ENCODE peak calls at places on chromosomes 1 and 21, in six cellular contexts. P is dorsolateral prefrontal cortex, A is epithelial cell of esophagus, W is adrenal gland, H is astrocyte of the cerebellum, Q is GM23338. O is an unnamed sample.

GRCh38 chr21:44947930-44948331 is 8.1 kb downstream of the SLX9 start:
- DNase-seq in Q (no peak), A (no peak), H (no peak), W (peak), P (no peak), O (no peak)

GRCh38 chr1:13749543-13750307 is 49.7 kb downstream of the PRDM2 start:
- DNase-seq in H (no peak), W (peak), P (no peak), A (peak), Q (peak), O (peak)

GRCh38 chr1:77539510-77540142 is 142.8 kb downstream of the ZZZ3 start:
- DNase-seq in Q (no peak), W (no peak), H (peak), A (no peak), P (no peak), O (no peak)

GRCh38 chr1:145714524-145715111 is 4.7 kb upstream of the CD160 start:
- DNase-seq in W (peak), Q (no peak), P (no peak), H (no peak), A (no peak), O (no peak)

GRCh38 chr1:63381741-63382140 is 14.3 kb downstream of the ALG6 start:
- DNase-seq in P (no peak), W (no peak), A (no peak), Q (no peak), H (no peak), O (no peak)

GRCh38 chr1:100629391-100629790 is 90.2 kb upstream of the VCAM1 start:
- DNase-seq in W (no peak), P (no peak), Q (no peak), A (no peak), H (no peak), O (no peak)

GRCh38 chr1:187203257-187203656 is 374.5 kb downstream of the PLA2G4A start:
- DNase-seq in A (peak), H (peak), P (no peak), W (peak), Q (no peak), O (no peak)

GRCh38 chr1:83547903-83548302 is 451.0 kb downstream of the TTLL7 start:
- DNase-seq in P (no peak), Q (no peak), H (peak), W (peak), A (peak), O (no peak)

GRCh38 chr1:43978551-43979260 is at the start of gene B4GALT2:
- DNase-seq in P (no peak), Q (peak), A (peak), W (peak), H (no peak), O (peak)

GRCh38 chr21:15514073-15514946 is 215.5 kb upstream of the USP25 start:
- DNase-seq in A (no peak), P (no peak), W (no peak), Q (no peak), H (no peak), O (peak)

GRCh38 chr1:32438136-32438535 is 26.7 kb upstream of the ZBTB8B start:
- DNase-seq in A (no peak), P (no peak), H (no peak), W (no peak), Q (peak), O (no peak)

GRCh38 chr1:43971336-43971980 is 1.6 kb downstream of the DPH2 start:
- DNase-seq in W (no peak), H (no peak), P (no peak), Q (no peak), A (no peak), O (no peak)

GRCh38 chr21:44012474-44013379 is 618 bp downstream of the TRAPPC10 start:
- DNase-seq in W (peak), A (peak), Q (peak), P (peak), H (no peak), O (peak)

GRCh38 chr1:118294817-118295486 is 109.9 kb upstream of the SPAG17 start:
- DNase-seq in H (no peak), P (no peak), Q (no peak), W (no peak), A (no peak), O (no peak)

GRCh38 chr1:194598098-194598497 is 1411.7 kb upstream of the B3GALT2 start:
- DNase-seq in H (no peak), Q (peak), W (no peak), P (no peak), A (no peak), O (no peak)

GRCh38 chr1:89907669-89908293 is 86.9 kb downstream of the LRRC8D start:
- DNase-seq in W (no peak), H (no peak), Q (no peak), A (peak), P (no peak), O (peak)

GRCh38 chr1:1040004-1040991 is 20.4 kb downstream of the AGRN start:
- DNase-seq in W (peak), H (peak), A (peak), P (peak), Q (peak), O (peak)

GRCh38 chr1:230292739-230293720 is 133.1 kb downstream of the PGBD5 start:
- DNase-seq in H (no peak), W (no peak), P (no peak), Q (no peak), A (peak), O (no peak)

GRCh38 chr1:222582099-222582774 is 7.5 kb downstream of the TAF1A start:
- DNase-seq in W (no peak), A (peak), H (no peak), P (no peak), Q (no peak), O (no peak)

GRCh38 chr1:18093193-18093592 is 14.4 kb upstream of the IGSF21 start:
- DNase-seq in H (no peak), Q (no peak), W (no peak), A (no peak), P (no peak), O (no peak)

GRCh38 chr1:216124382-216124781 is 298.9 kb downstream of the USH2A start:
- DNase-seq in Q (no peak), P (no peak), H (no peak), A (no peak), W (no peak), O (no peak)

GRCh38 chr1:2858676-2859075 is 57.2 kb upstream of the TTC34 start:
- DNase-seq in P (no peak), W (no peak), H (no peak), Q (no peak), A (no peak), O (no peak)

GRCh38 chr1:183238071-183238470 is 52.0 kb downstream of the LAMC2 start:
- DNase-seq in A (peak), H (no peak), Q (no peak), W (no peak), P (no peak), O (no peak)

GRCh38 chr1:201896951-201897391 is 8.3 kb downstream of the SHISA4 start:
- DNase-seq in W (no peak), Q (no peak), P (no peak), H (no peak), A (peak), O (no peak)

GRCh38 chr1:87435484-87435883 is 106.8 kb downstream of the LMO4 start:
- DNase-seq in W (no peak), Q (no peak), A (peak), P (no peak), H (no peak), O (peak)

GRCh38 chr21:33734326-33734725 is 92.0 kb downstream of the ITSN1 start:
- DNase-seq in A (no peak), W (no peak), P (no peak), H (no peak), Q (no peak), O (no peak)

GRCh38 chr1:112906155-112906698 is 49.8 kb downstream of the SLC16A1 start:
- DNase-seq in A (peak), H (no peak), W (no peak), P (no peak), Q (peak), O (no peak)

GRCh38 chr1:235516862-235517446 is 12.7 kb upstream of the B3GALNT2 start:
- DNase-seq in P (no peak), H (no peak), A (no peak), Q (no peak), W (no peak), O (no peak)

GRCh38 chr1:28756846-28757245 is 20.1 kb downstream of the YTHDF2 start:
- DNase-seq in P (peak), H (no peak), W (no peak), Q (peak), A (no peak), O (peak)

GRCh38 chr1:31007462-31007991 is 58.0 kb downstream of the PUM1 start:
- DNase-seq in W (no peak), H (peak), A (peak), P (no peak), Q (no peak), O (no peak)

GRCh38 chr1:64474133-64474532 is 4.2 kb downstream of the CACHD1 start:
- DNase-seq in A (no peak), W (no peak), P (no peak), H (no peak), Q (no peak), O (no peak)

GRCh38 chr1:29851666-29852065 is 615.3 kb downstream of the PTPRU start:
- DNase-seq in A (no peak), W (no peak), Q (no peak), P (no peak), H (no peak), O (no peak)

GRCh38 chr1:45989249-45989648 is 143.2 kb downstream of the PIK3R3 start:
- DNase-seq in H (no peak), P (no peak), W (no peak), Q (no peak), A (no peak), O (no peak)

GRCh38 chr1:185318431-185319151 is 1.5 kb upstream of the IVNS1ABP start:
- DNase-seq in W (no peak), P (peak), H (no peak), Q (no peak), A (no peak), O (no peak)

GRCh38 chr1:52905376-52905698 is 16.2 kb downstream of the ECHDC2 start:
- DNase-seq in Q (no peak), P (no peak), W (no peak), H (no peak), A (no peak), O (no peak)

GRCh38 chr1:52907812-52908153 is 13.8 kb downstream of the ECHDC2 start:
- DNase-seq in H (no peak), Q (no peak), A (no peak), P (no peak), W (no peak), O (no peak)

GRCh38 chr1:52907068-52907811 is 14.3 kb downstream of the ECHDC2 start:
- DNase-seq in Q (no peak), H (no peak), A (peak), W (no peak), P (no peak), O (no peak)

GRCh38 chr1:52906135-52906603 is 15.4 kb downstream of the ECHDC2 start:
- DNase-seq in P (no peak), Q (no peak), H (no peak), W (no peak), A (no peak), O (no peak)

GRCh38 chr1:52904590-52905375 is 16.8 kb downstream of the ECHDC2 start:
- DNase-seq in H (no peak), A (peak), W (no peak), P (no peak), Q (peak), O (peak)
- TF ChIP-seq CTCF in H (peak), A (peak), W (peak), P (no peak), Q (peak), O (peak)

DNA sequence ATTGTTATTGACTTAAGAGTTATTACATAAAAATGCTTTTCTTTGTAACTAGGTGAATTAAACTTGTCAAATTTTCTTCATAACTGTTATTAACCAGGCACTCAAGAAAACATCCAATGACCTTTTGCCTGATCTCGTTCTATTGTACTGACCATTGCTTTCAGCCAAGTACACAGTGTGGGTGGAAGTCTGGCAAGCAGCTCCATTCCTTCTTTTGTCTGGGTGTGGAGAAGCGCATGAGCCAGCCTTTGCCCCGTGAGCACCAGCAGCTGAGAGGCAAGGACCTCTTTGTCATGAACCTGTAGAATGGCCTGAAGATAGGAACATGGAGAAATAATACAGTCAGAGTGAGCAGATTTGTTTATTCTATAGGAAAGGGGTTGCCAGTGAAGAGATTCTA is 57.5 kb downstream of the IARS2 start:
- DNase-seq in P (no peak), H (peak), Q (no peak), A (no peak), W (no peak), O (no peak)
- TF ChIP-seq CTCF in P (no peak), H (no peak), Q (no peak), A (no peak), W (no peak), O (no peak)

GRCh38 chr1:114126696-114127095 is 27.0 kb downstream of the SYT6 start:
- DNase-seq in Q (no peak), H (no peak), W (no peak), P (no peak), A (no peak), O (no peak)

GRCh38 chr1:114128293-114128692 is 25.4 kb downstream of the SYT6 start:
- DNase-seq in A (no peak), Q (no peak), W (no peak), P (no peak), H (no peak), O (no peak)

GRCh38 chr1:114130846-114131525 is 22.7 kb downstream of the SYT6 start:
- DNase-seq in P (no peak), W (no peak), Q (no peak), H (no peak), A (no peak), O (no peak)

GRCh38 chr1:114131526-114132220 is 22.0 kb downstream of the SYT6 start:
- DNase-seq in W (no peak), H (no peak), P (no peak), Q (no peak), A (no peak), O (no peak)

GRCh38 chr1:114130213-114130612 is 23.5 kb downstream of the SYT6 start:
- DNase-seq in Q (no peak), H (no peak), W (no peak), A (no peak), P (no peak), O (no peak)
- TF ChIP-seq CTCF in Q (no peak), H (no peak), W (no peak), A (no peak), P (no peak), O (no peak)

GRCh38 chr1:204216236-204216635 is 2.4 kb upstream of the GOLT1A start:
- DNase-seq in H (no peak), A (no peak), P (no peak), Q (no peak), W (no peak), O (no peak)

GRCh38 chr1:204212715-204213114 is 1.1 kb downstream of the GOLT1A start:
- DNase-seq in Q (no peak), H (no peak), A (no peak), W (no peak), P (no peak), O (no peak)

GRCh38 chr1:204216880-204217647 is 3.3 kb upstream of the GOLT1A start:
- DNase-seq in H (no peak), W (no peak), Q (no peak), A (no peak), P (no peak), O (no peak)

GRCh38 chr1:204211021-204211420 is 2.8 kb downstream of the GOLT1A start:
- DNase-seq in W (no peak), Q (no peak), A (no peak), H (no peak), P (no peak), O (no peak)

DNA sequence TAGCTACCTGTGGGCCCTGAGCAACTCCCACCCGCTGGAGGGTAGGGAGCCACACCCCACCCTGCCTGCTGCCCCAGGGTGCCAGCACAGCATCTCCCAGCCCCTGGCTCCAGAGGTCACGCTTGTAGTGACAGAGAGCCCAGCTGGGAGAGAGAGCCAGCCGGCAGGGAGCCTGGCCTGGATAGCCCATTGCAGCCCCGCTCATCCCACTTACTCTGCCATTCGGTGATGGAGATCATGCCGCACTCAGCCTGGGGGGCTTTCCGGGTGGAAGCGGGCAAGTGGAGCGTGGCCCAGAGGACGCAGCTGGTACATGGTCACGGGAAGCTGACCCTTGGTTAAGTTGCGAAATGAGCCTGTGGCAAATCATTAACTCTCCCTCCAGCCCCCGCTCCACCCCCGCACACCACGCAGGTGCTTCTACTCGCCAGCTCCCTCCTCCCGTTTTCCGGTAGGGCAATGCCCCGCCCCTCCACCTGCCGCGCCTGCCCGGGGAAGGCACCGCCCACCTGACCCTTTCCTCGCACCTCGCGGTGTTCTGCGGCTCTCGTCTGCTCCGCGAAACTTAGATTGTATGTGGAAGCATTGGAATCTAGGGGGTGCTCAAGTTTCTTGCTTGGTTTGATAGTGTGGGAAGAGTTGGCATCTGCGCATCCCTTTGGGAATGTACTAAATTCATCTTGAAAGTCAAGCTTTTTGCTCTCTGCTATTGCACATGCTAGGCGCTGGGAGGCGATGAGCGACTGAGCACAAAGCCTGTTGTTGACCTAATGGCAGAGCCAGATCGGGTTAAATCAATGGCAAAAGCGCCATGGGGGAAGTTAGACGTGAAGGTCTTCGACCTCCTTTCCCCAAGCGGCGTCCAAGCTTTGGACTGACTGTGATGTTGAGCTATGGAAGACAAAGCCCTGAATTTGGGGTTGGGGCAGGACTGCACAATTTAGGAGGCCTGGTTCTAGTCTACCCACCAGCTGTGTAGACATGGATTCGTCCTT is at the start of gene GOLT1A:
- DNase-seq in P (peak), Q (peak), W (peak), H (peak), A (peak), O (peak)
- TF ChIP-seq CTCF in P (peak), Q (peak), W (peak), H (peak), A (peak), O (peak)

DNA sequence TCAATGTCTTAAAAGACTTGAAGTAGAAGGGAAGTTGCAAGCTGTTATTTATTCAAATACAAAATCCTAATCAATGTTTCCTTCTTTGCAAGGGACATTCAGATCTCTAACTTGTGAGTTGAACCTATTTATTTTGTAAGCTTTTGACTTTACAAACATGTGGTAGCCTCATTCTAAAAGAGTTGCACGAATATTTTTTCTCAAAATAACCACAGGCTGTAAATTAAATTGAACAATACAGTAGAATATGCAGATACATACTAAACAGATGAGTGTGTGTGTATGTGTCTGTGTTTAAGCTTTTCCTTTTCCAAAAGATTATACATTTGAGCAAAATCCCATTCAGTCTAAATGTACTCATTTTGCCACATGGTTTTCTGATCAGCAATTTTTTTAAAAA is 4.8 kb upstream of the DYNLT5 start:
- DNase-seq in W (no peak), Q (no peak), A (no peak), P (no peak), H (no peak), O (no peak)
- TF ChIP-seq CTCF in W (no peak), Q (no peak), A (no peak), P (no peak), H (no peak), O (no peak)

GRCh38 chr1:60982539-60982938 is 99.8 kb upstream of the NFIA start:
- DNase-seq in A (no peak), P (no peak), W (no peak), H (no peak), Q (no peak), O (no peak)

GRCh38 chr1:60974973-60975372 is 107.4 kb upstream of the NFIA start:
- DNase-seq in A (no peak), H (no peak), Q (no peak), P (no peak), W (no peak), O (no peak)

GRCh38 chr1:60981357-60981756 is 101.0 kb upstream of the NFIA start:
- DNase-seq in H (no peak), W (no peak), A (no peak), Q (no peak), P (no peak), O (no peak)

GRCh38 chr1:60977661-60978060 is 104.7 kb upstream of the NFIA start:
- DNase-seq in P (no peak), Q (no peak), H (no peak), A (no peak), W (no peak), O (no peak)

GRCh38 chr1:60978421-60979357 is 103.7 kb upstream of the NFIA start:
- DNase-seq in A (peak), W (peak), H (no peak), P (no peak), Q (peak), O (peak)
- TF ChIP-seq CTCF in A (peak), W (peak), H (peak), P (no peak), Q (peak), O (peak)

O was measured in activated CD8-positive, alpha-beta T cell treated with anti-CD3 and anti-CD28 coated beads for 36 hours.